ENCODE peak calls at places on chromosomes 11 and 22, in seven cellular contexts. S is right cardiac atrium; N is CD8-positive, alpha-beta T cell; H is neuronal stem cell; F is astrocyte; M is Peyer's patch; O is right atrium auricular region. U is an unnamed sample. For H3K27me3 and H3K9me3, the result is how much of the 10 kb centered on the place peaks cover.

GRCh38 chr11:47177229-47177845 is 658 bp upstream of the ARFGAP2 start:
- DNase-seq in N (peak), S (peak), F (peak), O (peak), M (peak), H (peak), U (peak)

GRCh38 chr11:115990004-115990447 is 485.8 kb upstream of the CADM1 start:
- DNase-seq in M (no peak), N (no peak), H (no peak), F (no peak), O (no peak), S (no peak), U (no peak)

GRCh38 chr22:39960791-39961746 is 872 bp downstream of the TMA7B start:
- DNase-seq in F (peak), M (peak), O (no peak), N (peak), H (no peak), S (no peak), U (no peak)

GRCh38 chr22:24763872-24764485 is 10.5 kb downstream of the PIWIL3 start:
- DNase-seq in N (no peak), F (no peak), H (no peak), S (peak), O (no peak), M (no peak), U (no peak)

GRCh38 chr11:72354356-72355115 is 79.8 kb downstream of the CLPB start:
- DNase-seq in O (no peak), H (no peak), M (no peak), F (peak), S (no peak), N (no peak), U (no peak)

GRCh38 chr22:48858856-48859255 is 968.8 kb downstream of the BRD1 start:
- DNase-seq in F (no peak), H (no peak), M (no peak), S (no peak), N (no peak), O (no peak), U (no peak)

GRCh38 chr11:88522624-88523361 is 185.3 kb upstream of the CTSC start:
- DNase-seq in N (no peak), M (no peak), O (no peak), H (no peak), S (no peak), F (no peak), U (no peak)

GRCh38 chr11:95451261-95451660 is 220.3 kb upstream of the SESN3 start:
- DNase-seq in H (no peak), S (no peak), M (no peak), N (no peak), F (peak), O (no peak), U (no peak)

GRCh38 chr11:45161252-45162063 is 15.0 kb downstream of the PRDM11 start:
- DNase-seq in S (peak), M (no peak), O (no peak), N (no peak), F (no peak), H (no peak), U (peak)

GRCh38 chr11:111765320-111765983 is 737 bp downstream of the PPP2R1B start:
- DNase-seq in H (no peak), F (no peak), M (no peak), O (no peak), S (no peak), N (no peak), U (no peak)

GRCh38 chr11:126310229-126310991 is 6.5 kb downstream of the DCPS start:
- DNase-seq in O (peak), H (peak), F (peak), S (peak), M (peak), N (peak), U (peak)

GRCh38 chr11:118135796-118136165 is 16.8 kb downstream of the SCN4B start:
- DNase-seq in S (no peak), N (no peak), M (no peak), O (no peak), F (no peak), H (no peak), U (peak)

GRCh38 chr11:134944131-134944530 is 532.1 kb upstream of the B3GAT1 start:
- DNase-seq in N (no peak), F (no peak), H (no peak), O (no peak), S (no peak), M (no peak), U (no peak)

GRCh38 chr11:114832532-114833125 is 154.3 kb downstream of the NXPE2 start:
- DNase-seq in F (no peak), O (no peak), S (no peak), H (no peak), M (no peak), N (no peak), U (no peak)

GRCh38 chr11:128825050-128825806 is 41.9 kb downstream of the KCNJ1 start:
- DNase-seq in O (no peak), F (no peak), S (peak), N (no peak), M (no peak), H (no peak), U (no peak)

GRCh38 chr11:62707277-62707771 is at the start of the genes BSCL2 and GNG3:
- DNase-seq in H (peak), S (peak), O (no peak), M (no peak), N (no peak), F (no peak), U (peak)

GRCh38 chr11:112518371-112518770 is 257.7 kb upstream of the PLET1 start:
- DNase-seq in N (no peak), O (no peak), H (no peak), S (no peak), M (no peak), F (peak), U (no peak)

GRCh38 chr22:33605201-33605600 is 315.1 kb downstream of the LARGE1 start:
- DNase-seq in M (no peak), F (no peak), S (no peak), O (no peak), N (no peak), H (no peak), U (no peak)

GRCh38 chr11:124846058-124846719 is 19.0 kb upstream of the ROBO3 start:
- DNase-seq in S (peak), F (no peak), H (no peak), N (no peak), O (no peak), M (no peak), U (no peak)

GRCh38 chr11:18384157-18384641 is 10.2 kb upstream of the LDHA start:
- DNase-seq in S (peak), F (peak), O (peak), M (peak), N (no peak), H (no peak), U (peak)

GRCh38 chr11:128905345-128906184 is 14.4 kb downstream of the KCNJ5 start:
- DNase-seq in N (no peak), S (peak), F (no peak), M (peak), O (no peak), H (no peak), U (no peak)

GRCh38 chr22:39283312-39284141 is 35.9 kb downstream of the RPL3 start:
- DNase-seq in N (no peak), O (peak), M (peak), H (no peak), F (no peak), S (peak), U (peak)

GRCh38 chr11:106482920-106483761 is 405.7 kb downstream of the AASDHPPT start:
- DNase-seq in N (no peak), F (peak), H (no peak), O (no peak), S (no peak), M (no peak), U (no peak)

DNA sequence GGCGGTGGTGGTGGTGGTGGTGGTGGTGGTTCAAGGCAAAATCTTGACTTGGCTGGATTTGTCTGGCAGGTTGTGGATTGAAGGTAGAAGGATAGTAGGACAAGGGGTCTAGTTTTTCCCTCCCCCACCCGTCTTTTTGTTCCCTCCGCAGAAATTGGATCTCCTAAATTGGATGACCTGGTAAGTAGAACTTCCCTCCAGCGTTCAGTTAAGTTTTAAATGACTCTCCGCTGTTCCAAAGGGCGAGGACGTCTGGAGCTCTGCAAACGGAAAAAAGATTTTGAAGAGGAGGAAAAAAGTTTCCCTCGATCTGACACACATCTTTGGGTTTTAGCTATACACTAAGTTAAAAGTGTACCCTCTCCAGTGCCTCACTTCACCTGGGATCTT is 422 bp upstream of the LGR4 start:
- DNase-seq in F (no peak), O (no peak), H (no peak), N (no peak), S (no peak), M (no peak), U (no peak)
- H3K4me3 ChIP-seq in F (peak), O (peak), H (no peak), N (no peak), S (peak), M (peak), U (no peak)

DNA sequence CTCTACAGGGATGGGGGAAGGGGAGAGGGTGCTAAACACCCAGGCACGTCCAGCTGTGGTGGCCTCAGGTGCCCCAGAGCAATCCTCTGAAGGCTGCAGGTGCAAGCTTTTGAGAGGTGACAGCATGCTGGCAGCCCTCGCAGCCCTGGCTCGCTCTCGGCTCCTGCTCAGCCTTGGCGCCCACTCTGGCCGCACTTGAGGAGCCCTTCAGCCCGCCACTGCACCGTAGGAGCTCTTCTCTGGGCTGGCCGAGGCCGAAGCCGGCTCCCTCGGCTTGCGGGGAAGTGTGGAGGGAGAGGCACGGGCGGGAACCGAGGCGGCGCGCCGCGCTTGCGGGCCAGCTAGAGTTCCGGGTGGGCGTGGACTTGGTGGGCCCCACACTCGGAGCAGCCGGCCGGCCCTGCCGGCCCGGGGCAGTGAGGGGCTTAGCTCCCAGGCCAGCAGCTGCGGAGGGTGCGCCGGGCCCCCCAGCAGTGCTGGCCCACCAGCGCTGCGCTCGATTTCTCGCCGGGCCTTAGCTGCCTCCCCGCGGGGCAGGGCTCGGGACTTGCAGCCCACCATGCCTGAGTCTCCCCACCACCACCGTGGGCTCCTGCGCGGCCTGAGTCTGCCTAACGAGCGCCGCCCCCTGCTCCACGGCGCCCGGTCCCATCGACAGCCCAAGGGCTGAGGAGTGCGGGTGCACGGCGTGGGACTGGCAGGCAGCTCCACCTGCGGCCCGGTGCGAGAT is 112.1 kb downstream of the TRIM29 start:
- DNase-seq in N (no peak), F (no peak), S (no peak), M (peak), O (peak), H (no peak), U (no peak)
- H3K27me3 ChIP-seq in N (under half), F (under half), S (under half), M (under half), O (under half), H (under half), U (under half)

GRCh38 chr22:47556473-47556872 is 794.0 kb downstream of the TBC1D22A start:
- DNase-seq in N (no peak), S (no peak), O (no peak), F (no peak), H (no peak), M (no peak), U (no peak)
- H3K9me3 ChIP-seq in N (under half), S (under half), O (under half), F (under half), H (under half), M (under half), U (under half)

GRCh38 chr11:68838572-68838964 is 3.1 kb downstream of the CPT1A start:
- DNase-seq in M (no peak), N (peak), H (no peak), F (no peak), O (peak), S (peak), U (no peak)
- H3K4me3 ChIP-seq in M (peak), N (peak), H (no peak), F (peak), O (peak), S (peak), U (peak)

GRCh38 chr11:19426719-19427066 is 185.9 kb upstream of the E2F8 start:
- DNase-seq in M (no peak), F (no peak), O (no peak), S (no peak), H (no peak), N (no peak), U (no peak)
- H3K27me3 ChIP-seq in M (under half), F (under half), O (under half), S (under half), H (under half), N (under half), U (under half)